ENCODE peak calls at places on chromosomes 2 and 18, in five cellular contexts. One of them, this sample, is unnamed.

GRCh38 chr2:68832161-68832869 is 38.9 kb downstream of the BMP10 start:
- DNase-seq in colonic mucosa: peak
- DNase-seq in ovary: peak
- DNase-seq in pancreas: no peak
- DNase-seq in hepatocyte: peak
- DNase-seq in this sample: peak

GRCh38 chr2:165691615-165692014 is 102.4 kb downstream of the GALNT3 start:
- DNase-seq in colonic mucosa: no peak
- DNase-seq in ovary: peak
- DNase-seq in pancreas: no peak
- DNase-seq in hepatocyte: peak
- DNase-seq in this sample: peak

GRCh38 chr2:175025946-175026345 is 20.8 kb upstream of the CHN1 start:
- DNase-seq in colonic mucosa: no peak
- DNase-seq in ovary: no peak
- DNase-seq in pancreas: no peak
- DNase-seq in hepatocyte: no peak
- DNase-seq in this sample: no peak

GRCh38 chr2:147026664-147027278 is 818.1 kb upstream of the ACVR2A start:
- DNase-seq in colonic mucosa: no peak
- DNase-seq in ovary: no peak
- DNase-seq in pancreas: no peak
- DNase-seq in hepatocyte: no peak
- DNase-seq in this sample: no peak

GRCh38 chr18:74635202-74635969 is 37.7 kb downstream of the ZNF407 start:
- DNase-seq in colonic mucosa: no peak
- DNase-seq in ovary: no peak
- DNase-seq in pancreas: no peak
- DNase-seq in hepatocyte: peak
- DNase-seq in this sample: no peak

GRCh38 chr2:172270278-172271079 is 156.9 kb upstream of the ITGA6 start:
- DNase-seq in colonic mucosa: peak
- DNase-seq in ovary: no peak
- DNase-seq in pancreas: peak
- DNase-seq in hepatocyte: peak
- DNase-seq in this sample: no peak

GRCh38 chr2:37005118-37005868 is 39.0 kb upstream of the STRN start:
- DNase-seq in colonic mucosa: peak
- DNase-seq in ovary: no peak
- DNase-seq in pancreas: no peak
- DNase-seq in hepatocyte: peak
- DNase-seq in this sample: no peak

GRCh38 chr18:25077933-25078707 is 273.8 kb downstream of the ZNF521 start:
- DNase-seq in colonic mucosa: no peak
- DNase-seq in ovary: no peak
- DNase-seq in pancreas: no peak
- DNase-seq in hepatocyte: no peak
- DNase-seq in this sample: no peak

GRCh38 chr2:52117299-52117698 is 1085.4 kb upstream of the NRXN1 start:
- DNase-seq in colonic mucosa: no peak
- DNase-seq in ovary: no peak
- DNase-seq in pancreas: no peak
- DNase-seq in hepatocyte: no peak
- DNase-seq in this sample: no peak

GRCh38 chr18:777021-777420 is 35.0 kb downstream of the YES1 start:
- DNase-seq in colonic mucosa: no peak
- DNase-seq in ovary: no peak
- DNase-seq in pancreas: no peak
- DNase-seq in hepatocyte: no peak
- DNase-seq in this sample: no peak

GRCh38 chr2:157971702-157972101 is 95.6 kb upstream of the ACVR1 start:
- DNase-seq in colonic mucosa: no peak
- DNase-seq in ovary: no peak
- DNase-seq in pancreas: no peak
- DNase-seq in hepatocyte: no peak
- DNase-seq in this sample: no peak

GRCh38 chr18:77124452-77124922 is 8.1 kb downstream of the MBP start:
- DNase-seq in colonic mucosa: no peak
- DNase-seq in ovary: no peak
- DNase-seq in pancreas: no peak
- DNase-seq in hepatocyte: no peak
- DNase-seq in this sample: no peak

GRCh38 chr2:85433511-85434089 is 15.1 kb downstream of the SH2D6 start:
- DNase-seq in colonic mucosa: peak
- DNase-seq in ovary: peak
- DNase-seq in pancreas: peak
- DNase-seq in hepatocyte: peak
- DNase-seq in this sample: peak

GRCh38 chr2:195488567-195488966 is 168.5 kb upstream of the SLC39A10 start:
- DNase-seq in colonic mucosa: no peak
- DNase-seq in ovary: no peak
- DNase-seq in pancreas: no peak
- DNase-seq in hepatocyte: no peak
- DNase-seq in this sample: no peak

GRCh38 chr2:127197475-127198385 is 22.4 kb downstream of the CYP27C1 start:
- DNase-seq in colonic mucosa: peak
- DNase-seq in ovary: peak
- DNase-seq in pancreas: no peak
- DNase-seq in hepatocyte: peak
- DNase-seq in this sample: no peak

GRCh38 chr2:70070557-70071268 is 16.6 kb upstream of the PCBP1 start:
- DNase-seq in colonic mucosa: peak
- DNase-seq in ovary: peak
- DNase-seq in pancreas: no peak
- DNase-seq in hepatocyte: peak
- DNase-seq in this sample: peak

DNA sequence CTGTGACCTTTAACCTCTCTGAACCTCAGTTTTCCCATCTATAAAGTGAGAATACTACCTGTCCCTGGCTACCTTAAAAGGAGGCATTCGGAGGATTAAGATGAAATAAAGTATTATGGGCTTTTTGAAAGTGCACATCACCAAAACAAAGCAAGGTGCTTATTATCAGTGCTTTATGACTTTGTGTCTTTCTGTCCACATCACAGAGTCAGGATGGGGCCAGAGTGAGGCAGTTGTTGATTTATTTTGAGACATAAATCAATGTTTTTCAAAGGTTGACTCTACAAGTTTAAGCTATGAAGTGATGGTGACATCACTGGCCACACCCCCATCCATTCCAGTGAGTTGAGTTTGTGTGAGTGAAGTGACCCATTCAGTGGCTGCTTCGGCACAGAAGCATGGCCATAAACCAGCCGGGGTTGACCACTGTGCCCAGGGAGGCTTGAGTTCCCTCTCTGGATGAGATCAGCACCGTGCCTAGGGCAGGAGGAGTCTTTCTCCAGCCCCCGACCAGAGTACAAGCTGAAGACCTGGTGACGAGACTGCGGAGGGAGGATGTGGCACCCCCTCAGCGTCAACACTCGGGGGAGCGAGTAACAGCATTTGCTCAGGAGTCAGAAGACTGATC is 89.0 kb upstream of the PPP1CB start:
- DNase-seq in colonic mucosa: peak
- DNase-seq in ovary: peak
- DNase-seq in pancreas: no peak
- DNase-seq in hepatocyte: peak
- DNase-seq in this sample: no peak
- H3K27ac ChIP-seq in colonic mucosa: peak
- H3K27ac ChIP-seq in ovary: peak
- H3K27ac ChIP-seq in pancreas: peak
- H3K27ac ChIP-seq in hepatocyte: peak
- H3K27ac ChIP-seq in this sample: no peak

DNA sequence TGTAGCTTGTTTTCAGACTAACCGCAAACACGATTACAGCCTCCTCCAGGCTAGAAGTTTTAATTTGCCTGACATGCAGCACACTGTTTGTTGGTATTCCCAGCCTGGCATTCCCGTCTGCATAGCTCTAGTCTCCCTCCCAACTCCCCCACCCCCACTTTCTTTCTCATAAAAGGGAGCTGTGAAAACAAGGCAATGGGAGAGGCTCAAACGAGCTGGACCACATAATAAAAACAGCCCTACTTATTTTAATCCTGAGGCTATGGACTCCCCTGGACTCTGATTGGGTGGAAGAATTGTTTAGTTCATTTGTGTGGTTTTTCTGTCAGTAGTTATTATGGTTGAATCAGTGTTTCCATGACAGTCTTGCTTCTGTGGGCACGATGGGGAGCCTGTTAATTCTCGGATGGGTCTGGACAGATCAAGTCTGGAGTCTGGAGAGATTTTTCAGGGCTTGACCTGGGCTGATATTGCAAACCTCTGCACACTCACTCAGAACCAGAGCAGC is 1.2 kb downstream of the STON1 start:
- DNase-seq in colonic mucosa: peak
- DNase-seq in ovary: peak
- DNase-seq in pancreas: no peak
- DNase-seq in hepatocyte: peak
- DNase-seq in this sample: no peak
- H3K27ac ChIP-seq in colonic mucosa: peak
- H3K27ac ChIP-seq in ovary: peak
- H3K27ac ChIP-seq in pancreas: peak
- H3K27ac ChIP-seq in hepatocyte: peak
- H3K27ac ChIP-seq in this sample: peak

DNA sequence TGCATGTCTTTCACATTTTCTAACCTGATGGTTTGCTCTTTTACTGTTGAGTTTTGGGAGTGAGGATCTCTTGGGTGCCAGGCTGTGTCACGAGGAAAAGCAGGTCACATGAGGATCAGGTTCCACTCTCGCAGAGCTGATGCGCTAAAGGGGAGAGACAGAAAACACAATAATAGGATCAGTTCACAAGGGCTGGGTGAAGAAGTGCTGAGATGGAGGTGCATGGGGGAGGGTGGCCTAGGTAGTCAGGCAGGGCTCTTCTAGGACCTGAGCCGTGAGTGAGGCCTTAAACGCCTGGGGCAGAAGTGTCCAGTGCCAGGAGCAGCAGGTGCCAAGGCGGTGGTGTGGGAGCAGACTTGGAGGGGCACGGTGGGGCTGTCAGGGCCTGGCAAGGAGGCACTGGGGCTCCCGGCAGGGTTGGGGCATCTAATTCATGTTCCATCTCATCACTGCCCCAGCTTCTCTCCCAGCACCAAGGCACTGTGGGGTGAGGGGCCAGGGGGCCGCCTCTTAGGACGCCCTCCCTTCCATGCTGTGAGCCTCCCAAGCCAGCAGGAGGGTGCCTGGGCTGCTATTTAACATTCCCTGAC is 9.3 kb downstream of the KCNIP3 start:
- DNase-seq in colonic mucosa: no peak
- DNase-seq in ovary: no peak
- DNase-seq in pancreas: no peak
- DNase-seq in hepatocyte: no peak
- DNase-seq in this sample: no peak
- H3K27ac ChIP-seq in colonic mucosa: no peak
- H3K27ac ChIP-seq in ovary: no peak
- H3K27ac ChIP-seq in pancreas: peak
- H3K27ac ChIP-seq in hepatocyte: no peak
- H3K27ac ChIP-seq in this sample: no peak

DNA sequence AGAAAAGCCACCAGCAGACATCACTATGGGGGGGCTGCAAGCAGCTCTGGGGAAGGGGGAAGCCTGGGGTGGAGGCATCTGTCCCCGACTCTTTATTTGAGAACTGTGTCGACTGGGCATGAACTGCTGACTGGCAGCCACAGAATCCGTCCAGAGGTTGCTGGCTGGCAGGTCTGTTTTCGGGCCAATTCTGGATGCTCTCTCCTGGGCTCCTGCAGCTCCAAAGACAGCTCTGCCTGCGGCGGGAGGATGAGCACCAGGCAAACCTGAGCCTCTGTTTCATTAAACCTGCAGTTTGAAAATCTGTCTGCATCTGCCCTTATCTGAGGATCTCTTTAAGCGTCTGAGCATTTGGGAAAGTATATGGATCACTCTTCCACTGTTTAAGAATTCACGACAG is 34.4 kb upstream of the RPL31 start:
- DNase-seq in colonic mucosa: no peak
- DNase-seq in ovary: no peak
- DNase-seq in pancreas: no peak
- DNase-seq in hepatocyte: no peak
- DNase-seq in this sample: peak
- H3K27ac ChIP-seq in colonic mucosa: no peak
- H3K27ac ChIP-seq in ovary: no peak
- H3K27ac ChIP-seq in pancreas: no peak
- H3K27ac ChIP-seq in hepatocyte: no peak
- H3K27ac ChIP-seq in this sample: no peak